ENCODE peak calls at places on chromosomes 7 and 10, in eight cellular contexts. J is thoracic aorta; X is heart left ventricle; E is naive thymus-derived CD4-positive, alpha-beta T cell; G is foreskin fibroblast; I is brain microvascular endothelial cell; D is adrenal gland; F is fibroblast of lung. O is an unnamed sample.

GRCh38 chr10:101066146-101066889 is 4.5 kb downstream of the KAZALD1 start:
- DNase-seq in D (peak), J (no peak), X (peak), I (no peak), G (peak), F (peak), E (peak), O (peak)

GRCh38 chr10:46106410-46107255 is 60.6 kb upstream of the MSMB start:
- DNase-seq in J (no peak), D (peak), F (peak), I (peak), X (peak), E (peak), G (peak), O (peak)

GRCh38 chr10:31669367-31669766 is 259.3 kb downstream of the ARHGAP12 start:
- DNase-seq in I (no peak), E (no peak), X (no peak), J (no peak), G (no peak), D (no peak), F (no peak), O (no peak)

GRCh38 chr7:143405671-143406352 is 2.8 kb downstream of the EPHA1 start:
- DNase-seq in I (no peak), E (no peak), J (no peak), X (no peak), F (no peak), G (no peak), D (no peak), O (no peak)

GRCh38 chr10:6162589-6163356 is 40.0 kb upstream of the PFKFB3 start:
- DNase-seq in J (no peak), X (no peak), I (no peak), G (no peak), D (peak), F (no peak), E (no peak), O (no peak)

GRCh38 chr10:6164271-6165095 is 38.2 kb upstream of the PFKFB3 start:
- DNase-seq in F (no peak), I (peak), G (no peak), E (no peak), D (no peak), J (no peak), X (no peak), O (no peak)

GRCh38 chr10:80449545-80449944 is 4.6 kb upstream of the TSPAN14 start:
- DNase-seq in F (no peak), G (no peak), X (no peak), I (no peak), J (no peak), D (no peak), E (no peak), O (no peak)

GRCh38 chr7:117951285-117951684 is 78.0 kb upstream of the CTTNBP2 start:
- DNase-seq in J (no peak), G (no peak), F (peak), E (no peak), X (no peak), D (no peak), I (no peak), O (no peak)

GRCh38 chr10:119189811-119190282 is 11.2 kb upstream of the PRDX3 start:
- DNase-seq in E (no peak), I (peak), G (no peak), J (no peak), D (no peak), F (peak), X (no peak), O (no peak)

GRCh38 chr7:38463277-38464224 is 167.6 kb downstream of the AMPH start:
- DNase-seq in I (peak), F (peak), X (peak), D (peak), J (peak), E (peak), G (no peak), O (peak)

GRCh38 chr7:27165089-27165654 is at the start of gene HOXA9:
- DNase-seq in X (no peak), I (no peak), F (no peak), E (no peak), J (no peak), D (peak), G (peak), O (no peak)

GRCh38 chr10:18478354-18478753 is 173.0 kb downstream of the NSUN6 start:
- DNase-seq in J (no peak), I (no peak), F (no peak), X (no peak), D (no peak), E (no peak), G (no peak), O (no peak)

GRCh38 chr10:61487506-61487905 is 34.3 kb upstream of the TMEM26 start:
- DNase-seq in F (peak), D (no peak), I (no peak), J (no peak), G (peak), X (no peak), E (no peak), O (no peak)

GRCh38 chr10:94963901-94964300 is 25.4 kb downstream of the CYP2C9 start:
- DNase-seq in D (peak), I (peak), E (no peak), J (no peak), G (peak), F (peak), X (no peak), O (no peak)

GRCh38 chr7:31113660-31114059 is 61.6 kb downstream of the ADCYAP1R1 start:
- DNase-seq in F (no peak), G (no peak), D (no peak), J (no peak), X (no peak), E (no peak), I (no peak), O (no peak)

GRCh38 chr10:119539359-119539651 is 3.2 kb downstream of the RGS10 start:
- DNase-seq in F (no peak), J (no peak), G (no peak), D (no peak), I (no peak), X (no peak), E (no peak), O (no peak)

GRCh38 chr10:68095176-68095575 is 14.1 kb upstream of the MYPN start:
- DNase-seq in F (peak), J (no peak), G (peak), X (no peak), D (no peak), E (no peak), I (peak), O (no peak)

GRCh38 chr7:104758504-104758903 is 255.5 kb upstream of the KMT2E start:
- DNase-seq in X (no peak), D (no peak), G (peak), F (no peak), J (no peak), I (no peak), E (no peak), O (no peak)

GRCh38 chr10:78579995-78580394 is 488.8 kb upstream of the ZMIZ1 start:
- DNase-seq in G (no peak), E (no peak), I (no peak), F (peak), D (peak), J (no peak), X (peak), O (peak)

GRCh38 chr10:88062798-88063472 is 199.5 kb downstream of the PTEN start:
- DNase-seq in D (no peak), G (peak), I (peak), J (no peak), F (peak), E (no peak), X (no peak), O (no peak)

GRCh38 chr7:32163911-32164310 is 93.7 kb upstream of the PDE1C start:
- DNase-seq in G (no peak), E (no peak), J (no peak), D (no peak), X (no peak), I (no peak), F (peak), O (no peak)

GRCh38 chr10:12631787-12632562 is 282.6 kb downstream of the CAMK1D start:
- DNase-seq in E (no peak), I (no peak), F (no peak), X (no peak), J (no peak), D (no peak), G (no peak), O (no peak)

GRCh38 chr7:97130417-97131139 is 13.1 kb downstream of the SDHAF3 start:
- DNase-seq in D (no peak), F (no peak), X (no peak), G (no peak), I (no peak), J (no peak), E (no peak), O (no peak)

GRCh38 chr10:99730026-99730425 is 1.9 kb downstream of the COX15 start:
- DNase-seq in J (no peak), I (peak), E (no peak), X (no peak), F (peak), G (peak), D (no peak), O (no peak)

GRCh38 chr7:75066521-75066920 is 7.1 kb downstream of the RCC1L start:
- DNase-seq in X (no peak), E (no peak), D (no peak), F (no peak), G (no peak), I (no peak), J (no peak), O (no peak)

GRCh38 chr7:22598318-22598717 is 98.3 kb upstream of the STEAP1B start:
- DNase-seq in F (no peak), X (no peak), G (no peak), E (no peak), J (no peak), I (no peak), D (no peak), O (no peak)

GRCh38 chr10:109282510-109282909 is 640.8 kb downstream of the XPNPEP1 start:
- DNase-seq in F (peak), J (no peak), E (no peak), D (no peak), X (no peak), I (no peak), G (peak), O (no peak)

GRCh38 chr10:101609481-101609880 is 21.4 kb downstream of the DPCD start:
- DNase-seq in J (no peak), E (no peak), F (peak), I (peak), G (no peak), X (no peak), D (no peak), O (no peak)

GRCh38 chr10:22058195-22058594 is 54.7 kb upstream of the DNAJC1 start:
- DNase-seq in D (no peak), G (no peak), J (no peak), F (no peak), I (peak), X (no peak), E (no peak), O (no peak)

GRCh38 chr7:105126436-105126975 is 112.5 kb downstream of the KMT2E start:
- DNase-seq in I (no peak), E (no peak), J (no peak), G (no peak), X (no peak), F (peak), D (no peak), O (no peak)

GRCh38 chr7:132723506-132724081 is 147.3 kb upstream of the PLXNA4 start:
- DNase-seq in F (peak), E (no peak), X (no peak), D (no peak), I (no peak), G (no peak), J (no peak), O (no peak)

GRCh38 chr7:155878674-155879073 is 66.4 kb upstream of the SHH start:
- DNase-seq in I (no peak), X (no peak), J (no peak), G (no peak), E (no peak), D (no peak), F (no peak), O (no peak)

GRCh38 chr10:119167041-119167440 is 1.5 kb upstream of the SFXN4 start:
- DNase-seq in X (no peak), I (no peak), G (no peak), D (no peak), J (no peak), E (no peak), F (no peak), O (no peak)

GRCh38 chr7:90594791-90595317 is 1.3 kb upstream of the CDK14 start:
- DNase-seq in E (no peak), J (peak), D (no peak), G (peak), F (peak), I (peak), X (peak), O (no peak)
- H3K4me3 ChIP-seq in E (no peak), J (peak), D (no peak), G (peak), F (peak), I (peak), X (peak), O (no peak)

DNA sequence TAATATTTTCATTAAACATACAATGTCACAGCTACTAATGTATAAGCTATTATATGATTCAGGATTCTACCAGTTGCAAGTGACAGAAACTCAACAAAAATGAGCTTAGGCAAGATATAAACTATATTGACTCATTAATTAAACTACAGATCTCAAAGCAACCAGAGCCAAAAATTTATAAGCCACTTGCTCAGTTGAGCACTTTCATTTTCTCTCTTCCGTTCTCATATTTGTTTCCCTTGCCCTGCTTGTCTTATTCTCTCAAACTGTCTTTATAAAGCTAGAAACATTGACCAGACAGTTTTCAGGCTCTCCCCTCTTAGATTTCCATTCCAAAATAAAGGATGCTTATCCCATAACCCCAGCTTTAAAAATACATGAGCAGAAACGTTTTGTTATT is 60.2 kb upstream of the DGKB start:
- DNase-seq in F (no peak), X (no peak), J (no peak), E (no peak), D (no peak), G (no peak), I (no peak), O (no peak)
- H3K4me3 ChIP-seq in F (no peak), X (peak), J (no peak), E (no peak), D (no peak), G (no peak), I (no peak), O (peak)

GRCh38 chr10:72104472-72105097 is 16.2 kb upstream of the SPOCK2 start:
- DNase-seq in E (no peak), F (no peak), G (no peak), D (no peak), X (no peak), J (no peak), I (no peak), O (no peak)

GRCh38 chr10:72105675-72106074 is 17.3 kb upstream of the SPOCK2 start:
- DNase-seq in I (no peak), F (no peak), G (no peak), E (no peak), X (no peak), J (no peak), D (no peak), O (no peak)

GRCh38 chr10:72106896-72107295 is 18.5 kb upstream of the SPOCK2 start:
- DNase-seq in F (no peak), J (no peak), I (no peak), X (no peak), D (no peak), E (no peak), G (no peak), O (no peak)

GRCh38 chr10:72106154-72106849 is 18.0 kb upstream of the SPOCK2 start:
- DNase-seq in G (no peak), I (no peak), E (no peak), F (no peak), J (no peak), D (no peak), X (no peak), O (no peak)

GRCh38 chr10:72105098-72105475 is 16.7 kb upstream of the SPOCK2 start:
- DNase-seq in E (no peak), J (no peak), D (no peak), I (no peak), F (no peak), X (no peak), G (no peak), O (no peak)
- H3K4me3 ChIP-seq in E (no peak), J (no peak), D (no peak), I (no peak), F (no peak), X (no peak), G (no peak), O (no peak)

DNA sequence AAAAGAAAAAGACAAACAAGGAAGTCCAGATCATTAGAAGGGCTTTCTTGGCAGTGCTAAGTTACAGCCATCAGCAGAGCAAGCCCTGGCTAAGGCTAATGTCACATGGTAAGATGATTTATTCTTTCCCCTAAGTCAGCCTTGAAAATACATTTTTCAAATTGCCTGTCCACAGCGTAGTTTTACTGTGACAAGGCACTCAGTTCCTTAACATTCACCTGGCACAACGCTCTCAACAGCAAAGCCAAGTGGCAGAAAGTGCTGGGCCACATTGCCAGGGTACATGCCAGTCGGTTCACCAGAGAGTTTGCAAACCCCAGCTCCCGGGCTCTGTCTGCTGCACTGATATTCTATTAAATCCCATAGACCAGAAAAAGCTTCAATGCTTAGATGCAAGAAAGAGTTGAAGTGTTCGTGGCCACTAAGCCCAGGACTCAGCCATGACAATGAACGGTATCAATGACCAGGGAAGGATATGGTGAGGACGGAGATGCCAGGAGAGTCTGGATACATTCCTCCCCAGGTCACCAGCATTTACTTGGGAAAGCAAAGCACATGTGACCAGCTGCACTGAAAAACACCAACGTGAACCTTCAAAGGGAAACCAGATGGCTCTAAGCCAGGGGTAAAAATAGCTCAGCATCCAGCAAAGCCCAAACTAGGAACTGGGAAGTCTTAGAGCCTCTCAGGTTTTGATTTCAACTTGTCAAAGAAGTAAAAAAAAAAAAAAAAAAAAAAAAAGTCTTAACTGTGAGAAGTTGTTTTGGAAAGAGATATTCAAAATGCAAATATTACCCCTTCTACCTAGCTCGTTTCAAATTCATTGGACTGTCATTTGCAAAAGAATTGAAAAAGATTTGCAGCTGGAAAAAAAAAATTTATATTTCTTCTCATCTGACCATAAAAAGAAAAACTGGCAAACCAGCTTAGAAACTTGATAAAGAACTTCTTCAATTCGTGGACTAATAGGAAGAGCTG is 23.9 kb upstream of the MPP7 start:
- DNase-seq in J (peak), D (peak), X (peak), G (no peak), E (no peak), F (peak), I (peak), O (peak)
- H3K4me3 ChIP-seq in J (peak), D (no peak), X (peak), G (no peak), E (no peak), F (no peak), I (no peak), O (peak)

GRCh38 chr10:71216751-71217265 is 4.4 kb downstream of the UNC5B start:
- DNase-seq in X (peak), E (no peak), F (no peak), G (no peak), J (no peak), I (no peak), D (peak), O (peak)

GRCh38 chr10:71218833-71219120 is 6.4 kb downstream of the UNC5B start:
- DNase-seq in I (no peak), X (no peak), G (no peak), E (no peak), F (no peak), J (no peak), D (peak), O (no peak)

GRCh38 chr10:71219918-71220688 is 7.7 kb downstream of the UNC5B start:
- DNase-seq in G (no peak), F (no peak), J (no peak), D (peak), I (no peak), X (peak), E (no peak), O (no peak)

GRCh38 chr10:71217266-71218045 is 5.1 kb downstream of the UNC5B start:
- DNase-seq in E (no peak), F (peak), X (peak), I (no peak), J (no peak), D (peak), G (no peak), O (no peak)

DNA sequence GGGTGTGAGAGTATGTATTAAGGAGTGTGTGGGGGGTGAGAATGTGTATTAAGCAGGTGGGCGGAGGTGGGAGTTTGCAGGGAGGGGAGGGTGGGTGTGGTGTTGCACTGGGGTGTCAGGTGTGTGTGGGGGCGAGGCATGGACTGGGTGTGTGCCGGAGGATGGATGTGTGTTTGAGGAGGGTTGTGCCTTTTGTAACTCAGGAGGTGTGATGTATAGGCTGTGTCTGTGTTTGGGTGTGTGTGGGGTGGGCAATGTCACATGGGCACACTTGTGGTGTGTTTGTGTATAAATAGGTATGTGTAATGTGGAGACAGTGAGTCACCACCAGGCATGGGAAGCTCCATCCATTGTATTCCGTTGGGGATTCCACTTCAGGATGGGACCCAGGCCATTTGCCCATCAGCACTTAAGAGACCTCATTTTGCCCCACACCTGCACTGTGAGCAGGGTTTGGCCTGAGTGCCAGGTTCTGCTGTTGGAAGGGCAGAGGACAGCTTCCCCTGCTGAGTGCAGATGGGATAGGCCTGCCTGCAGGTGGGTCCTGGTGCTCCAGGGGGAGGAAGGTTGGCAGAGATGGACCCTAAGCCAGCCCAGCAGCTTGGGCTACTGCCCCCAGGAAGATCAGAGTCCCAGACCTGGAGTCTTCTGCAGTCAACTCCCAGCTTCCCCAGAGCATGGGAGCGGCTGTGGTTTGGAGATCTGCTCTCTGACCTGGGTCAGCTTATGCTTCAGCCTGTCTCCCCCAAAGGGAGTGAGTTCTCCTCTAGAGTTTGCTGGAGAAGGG is 5.9 kb downstream of the UNC5B start:
- DNase-seq in D (peak), F (peak), X (peak), I (no peak), E (no peak), G (no peak), J (no peak), O (peak)
- H3K4me3 ChIP-seq in D (no peak), F (peak), X (peak), I (peak), E (no peak), G (peak), J (peak), O (peak)

DNA sequence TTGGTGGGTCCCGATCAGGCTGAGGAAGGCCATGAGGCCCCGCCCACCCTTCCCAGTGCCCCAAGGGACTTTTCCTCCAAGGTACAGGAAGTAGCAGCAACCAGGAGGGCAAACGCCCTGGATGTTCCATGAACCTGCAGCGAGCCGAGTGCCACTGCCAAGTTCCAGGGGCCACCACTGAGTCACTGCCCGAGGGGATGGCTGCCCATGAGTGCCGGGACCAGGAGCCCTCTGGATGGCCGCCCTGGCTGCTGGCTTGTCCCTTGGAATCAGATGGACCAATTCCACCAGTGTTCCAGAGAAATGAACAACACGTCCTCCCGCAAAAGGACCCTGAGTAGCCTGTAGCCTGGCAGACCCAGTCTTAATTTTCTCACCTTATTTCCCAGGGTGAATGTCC is 74.2 kb downstream of the ZRANB1 start:
- DNase-seq in X (no peak), E (no peak), I (no peak), D (no peak), F (no peak), J (peak), G (no peak), O (no peak)
- H3K4me3 ChIP-seq in X (peak), E (no peak), I (no peak), D (no peak), F (no peak), J (peak), G (no peak), O (no peak)

O was measured in stomach.